ENCODE peak calls at places on chromosomes 11 and 22, in ten cellular contexts. One of them, this sample, is unnamed.

GRCh38 chr11:1927151-1928037 is 7.9 kb downstream of the TNNT3 start:
- DNase-seq in effector memory CD4-positive, alpha-beta T cell: no peak
- DNase-seq in hepatic stellate cell: no peak
- DNase-seq in HTR-8/SVneo: no peak
- DNase-seq in stimulated activated effector memory CD8-positive, alpha-beta T cell treated with anti-CD3 and anti-CD28 coated beads, Interleukin-12 subunit alpha, Interleukin-12 subunit beta, amount 100 ng/mL, for 72 hours: no peak
- DNase-seq in IMR-90: no peak
- DNase-seq in naive thymus-derived CD8-positive, alpha-beta T cell: no peak
- DNase-seq in left lung: no peak
- DNase-seq in KG1: no peak
- DNase-seq in progenitor cell of endocrine pancreas: no peak
- DNase-seq in this sample: no peak

GRCh38 chr11:127492025-127492424 is 491.5 kb upstream of the KIRREL3 start:
- DNase-seq in progenitor cell of endocrine pancreas: no peak
- DNase-seq in left lung: no peak
- DNase-seq in hepatic stellate cell: no peak
- DNase-seq in naive thymus-derived CD8-positive, alpha-beta T cell: no peak
- DNase-seq in effector memory CD4-positive, alpha-beta T cell: no peak
- DNase-seq in KG1: no peak
- DNase-seq in HTR-8/SVneo: no peak
- DNase-seq in IMR-90: no peak
- DNase-seq in stimulated activated effector memory CD8-positive, alpha-beta T cell treated with anti-CD3 and anti-CD28 coated beads, Interleukin-12 subunit alpha, Interleukin-12 subunit beta, amount 100 ng/mL, for 72 hours: no peak
- DNase-seq in this sample: no peak

GRCh38 chr11:12963789-12964536 is 45.2 kb upstream of the RASSF10 start:
- DNase-seq in KG1: peak
- DNase-seq in hepatic stellate cell: peak
- DNase-seq in IMR-90: peak
- DNase-seq in stimulated activated effector memory CD8-positive, alpha-beta T cell treated with anti-CD3 and anti-CD28 coated beads, Interleukin-12 subunit alpha, Interleukin-12 subunit beta, amount 100 ng/mL, for 72 hours: peak
- DNase-seq in naive thymus-derived CD8-positive, alpha-beta T cell: peak
- DNase-seq in progenitor cell of endocrine pancreas: peak
- DNase-seq in HTR-8/SVneo: peak
- DNase-seq in effector memory CD4-positive, alpha-beta T cell: peak
- DNase-seq in left lung: peak
- DNase-seq in this sample: peak

GRCh38 chr11:128764617-128765095 is 70.8 kb downstream of the FLI1 start:
- DNase-seq in stimulated activated effector memory CD8-positive, alpha-beta T cell treated with anti-CD3 and anti-CD28 coated beads, Interleukin-12 subunit alpha, Interleukin-12 subunit beta, amount 100 ng/mL, for 72 hours: no peak
- DNase-seq in naive thymus-derived CD8-positive, alpha-beta T cell: no peak
- DNase-seq in progenitor cell of endocrine pancreas: no peak
- DNase-seq in IMR-90: no peak
- DNase-seq in left lung: peak
- DNase-seq in hepatic stellate cell: no peak
- DNase-seq in KG1: no peak
- DNase-seq in HTR-8/SVneo: no peak
- DNase-seq in effector memory CD4-positive, alpha-beta T cell: no peak
- DNase-seq in this sample: no peak

GRCh38 chr22:32448980-32449379 is 15.3 kb downstream of the BPIFC start:
- DNase-seq in naive thymus-derived CD8-positive, alpha-beta T cell: no peak
- DNase-seq in progenitor cell of endocrine pancreas: no peak
- DNase-seq in IMR-90: no peak
- DNase-seq in left lung: peak
- DNase-seq in HTR-8/SVneo: no peak
- DNase-seq in hepatic stellate cell: no peak
- DNase-seq in effector memory CD4-positive, alpha-beta T cell: no peak
- DNase-seq in stimulated activated effector memory CD8-positive, alpha-beta T cell treated with anti-CD3 and anti-CD28 coated beads, Interleukin-12 subunit alpha, Interleukin-12 subunit beta, amount 100 ng/mL, for 72 hours: no peak
- DNase-seq in KG1: no peak
- DNase-seq in this sample: no peak

GRCh38 chr11:22634897-22635629 is 9.4 kb upstream of the FANCF start:
- DNase-seq in HTR-8/SVneo: no peak
- DNase-seq in KG1: no peak
- DNase-seq in hepatic stellate cell: no peak
- DNase-seq in stimulated activated effector memory CD8-positive, alpha-beta T cell treated with anti-CD3 and anti-CD28 coated beads, Interleukin-12 subunit alpha, Interleukin-12 subunit beta, amount 100 ng/mL, for 72 hours: no peak
- DNase-seq in left lung: no peak
- DNase-seq in naive thymus-derived CD8-positive, alpha-beta T cell: no peak
- DNase-seq in progenitor cell of endocrine pancreas: no peak
- DNase-seq in IMR-90: peak
- DNase-seq in effector memory CD4-positive, alpha-beta T cell: no peak
- DNase-seq in this sample: no peak

GRCh38 chr11:123221074-123221473 is 26.0 kb upstream of the CLMP start:
- DNase-seq in progenitor cell of endocrine pancreas: no peak
- DNase-seq in effector memory CD4-positive, alpha-beta T cell: no peak
- DNase-seq in IMR-90: no peak
- DNase-seq in left lung: no peak
- DNase-seq in KG1: no peak
- DNase-seq in HTR-8/SVneo: no peak
- DNase-seq in stimulated activated effector memory CD8-positive, alpha-beta T cell treated with anti-CD3 and anti-CD28 coated beads, Interleukin-12 subunit alpha, Interleukin-12 subunit beta, amount 100 ng/mL, for 72 hours: no peak
- DNase-seq in hepatic stellate cell: no peak
- DNase-seq in naive thymus-derived CD8-positive, alpha-beta T cell: no peak
- DNase-seq in this sample: no peak

GRCh38 chr11:18091731-18092130 is 14.2 kb downstream of the SAAL1 start:
- DNase-seq in effector memory CD4-positive, alpha-beta T cell: no peak
- DNase-seq in progenitor cell of endocrine pancreas: no peak
- DNase-seq in left lung: no peak
- DNase-seq in hepatic stellate cell: no peak
- DNase-seq in IMR-90: peak
- DNase-seq in KG1: no peak
- DNase-seq in HTR-8/SVneo: no peak
- DNase-seq in stimulated activated effector memory CD8-positive, alpha-beta T cell treated with anti-CD3 and anti-CD28 coated beads, Interleukin-12 subunit alpha, Interleukin-12 subunit beta, amount 100 ng/mL, for 72 hours: no peak
- DNase-seq in naive thymus-derived CD8-positive, alpha-beta T cell: no peak
- DNase-seq in this sample: no peak

GRCh38 chr11:123681007-123681406 is 26.6 kb upstream of the SCN3B start:
- DNase-seq in stimulated activated effector memory CD8-positive, alpha-beta T cell treated with anti-CD3 and anti-CD28 coated beads, Interleukin-12 subunit alpha, Interleukin-12 subunit beta, amount 100 ng/mL, for 72 hours: no peak
- DNase-seq in left lung: no peak
- DNase-seq in IMR-90: no peak
- DNase-seq in progenitor cell of endocrine pancreas: no peak
- DNase-seq in effector memory CD4-positive, alpha-beta T cell: no peak
- DNase-seq in KG1: no peak
- DNase-seq in naive thymus-derived CD8-positive, alpha-beta T cell: peak
- DNase-seq in hepatic stellate cell: no peak
- DNase-seq in HTR-8/SVneo: no peak
- DNase-seq in this sample: no peak

GRCh38 chr11:66559141-66559861 is 9.1 kb downstream of the CTSF start:
- DNase-seq in left lung: no peak
- DNase-seq in progenitor cell of endocrine pancreas: no peak
- DNase-seq in KG1: no peak
- DNase-seq in hepatic stellate cell: no peak
- DNase-seq in effector memory CD4-positive, alpha-beta T cell: no peak
- DNase-seq in naive thymus-derived CD8-positive, alpha-beta T cell: no peak
- DNase-seq in stimulated activated effector memory CD8-positive, alpha-beta T cell treated with anti-CD3 and anti-CD28 coated beads, Interleukin-12 subunit alpha, Interleukin-12 subunit beta, amount 100 ng/mL, for 72 hours: no peak
- DNase-seq in HTR-8/SVneo: no peak
- DNase-seq in IMR-90: no peak
- DNase-seq in this sample: no peak

GRCh38 chr11:23725752-23726151 is 771.1 kb upstream of the LUZP2 start:
- DNase-seq in effector memory CD4-positive, alpha-beta T cell: no peak
- DNase-seq in HTR-8/SVneo: no peak
- DNase-seq in progenitor cell of endocrine pancreas: no peak
- DNase-seq in IMR-90: no peak
- DNase-seq in KG1: no peak
- DNase-seq in hepatic stellate cell: no peak
- DNase-seq in naive thymus-derived CD8-positive, alpha-beta T cell: no peak
- DNase-seq in stimulated activated effector memory CD8-positive, alpha-beta T cell treated with anti-CD3 and anti-CD28 coated beads, Interleukin-12 subunit alpha, Interleukin-12 subunit beta, amount 100 ng/mL, for 72 hours: no peak
- DNase-seq in left lung: no peak
- DNase-seq in this sample: no peak

GRCh38 chr11:102416974-102417373 is 35.6 kb downstream of the TMEM123 start:
- DNase-seq in left lung: no peak
- DNase-seq in IMR-90: no peak
- DNase-seq in stimulated activated effector memory CD8-positive, alpha-beta T cell treated with anti-CD3 and anti-CD28 coated beads, Interleukin-12 subunit alpha, Interleukin-12 subunit beta, amount 100 ng/mL, for 72 hours: no peak
- DNase-seq in KG1: no peak
- DNase-seq in effector memory CD4-positive, alpha-beta T cell: no peak
- DNase-seq in naive thymus-derived CD8-positive, alpha-beta T cell: no peak
- DNase-seq in progenitor cell of endocrine pancreas: no peak
- DNase-seq in HTR-8/SVneo: no peak
- DNase-seq in hepatic stellate cell: no peak
- DNase-seq in this sample: no peak

GRCh38 chr11:122863704-122864326 is 18.7 kb upstream of the JHY start:
- DNase-seq in left lung: peak
- DNase-seq in IMR-90: peak
- DNase-seq in progenitor cell of endocrine pancreas: no peak
- DNase-seq in hepatic stellate cell: peak
- DNase-seq in naive thymus-derived CD8-positive, alpha-beta T cell: peak
- DNase-seq in KG1: peak
- DNase-seq in stimulated activated effector memory CD8-positive, alpha-beta T cell treated with anti-CD3 and anti-CD28 coated beads, Interleukin-12 subunit alpha, Interleukin-12 subunit beta, amount 100 ng/mL, for 72 hours: no peak
- DNase-seq in HTR-8/SVneo: peak
- DNase-seq in effector memory CD4-positive, alpha-beta T cell: no peak
- DNase-seq in this sample: peak

GRCh38 chr11:69936750-69937149 is 117.5 kb upstream of the FGF3 start:
- DNase-seq in progenitor cell of endocrine pancreas: no peak
- DNase-seq in hepatic stellate cell: no peak
- DNase-seq in naive thymus-derived CD8-positive, alpha-beta T cell: no peak
- DNase-seq in effector memory CD4-positive, alpha-beta T cell: no peak
- DNase-seq in left lung: no peak
- DNase-seq in HTR-8/SVneo: no peak
- DNase-seq in IMR-90: no peak
- DNase-seq in KG1: no peak
- DNase-seq in stimulated activated effector memory CD8-positive, alpha-beta T cell treated with anti-CD3 and anti-CD28 coated beads, Interleukin-12 subunit alpha, Interleukin-12 subunit beta, amount 100 ng/mL, for 72 hours: no peak
- DNase-seq in this sample: no peak

GRCh38 chr11:28529540-28530410 is 421.6 kb downstream of the METTL15 start:
- DNase-seq in IMR-90: peak
- DNase-seq in effector memory CD4-positive, alpha-beta T cell: no peak
- DNase-seq in KG1: peak
- DNase-seq in stimulated activated effector memory CD8-positive, alpha-beta T cell treated with anti-CD3 and anti-CD28 coated beads, Interleukin-12 subunit alpha, Interleukin-12 subunit beta, amount 100 ng/mL, for 72 hours: no peak
- DNase-seq in HTR-8/SVneo: no peak
- DNase-seq in left lung: no peak
- DNase-seq in progenitor cell of endocrine pancreas: no peak
- DNase-seq in naive thymus-derived CD8-positive, alpha-beta T cell: no peak
- DNase-seq in hepatic stellate cell: peak
- DNase-seq in this sample: no peak

GRCh38 chr11:47856186-47856585 is 8.0 kb upstream of the NUP160 start:
- DNase-seq in stimulated activated effector memory CD8-positive, alpha-beta T cell treated with anti-CD3 and anti-CD28 coated beads, Interleukin-12 subunit alpha, Interleukin-12 subunit beta, amount 100 ng/mL, for 72 hours: no peak
- DNase-seq in HTR-8/SVneo: no peak
- DNase-seq in progenitor cell of endocrine pancreas: no peak
- DNase-seq in naive thymus-derived CD8-positive, alpha-beta T cell: no peak
- DNase-seq in hepatic stellate cell: no peak
- DNase-seq in left lung: no peak
- DNase-seq in IMR-90: peak
- DNase-seq in effector memory CD4-positive, alpha-beta T cell: no peak
- DNase-seq in KG1: no peak
- DNase-seq in this sample: peak

GRCh38 chr11:79097279-79097875 is 343.5 kb downstream of the TENM4 start:
- DNase-seq in hepatic stellate cell: no peak
- DNase-seq in IMR-90: no peak
- DNase-seq in progenitor cell of endocrine pancreas: no peak
- DNase-seq in effector memory CD4-positive, alpha-beta T cell: no peak
- DNase-seq in stimulated activated effector memory CD8-positive, alpha-beta T cell treated with anti-CD3 and anti-CD28 coated beads, Interleukin-12 subunit alpha, Interleukin-12 subunit beta, amount 100 ng/mL, for 72 hours: no peak
- DNase-seq in KG1: no peak
- DNase-seq in HTR-8/SVneo: no peak
- DNase-seq in left lung: no peak
- DNase-seq in naive thymus-derived CD8-positive, alpha-beta T cell: no peak
- DNase-seq in this sample: no peak

GRCh38 chr11:69654660-69655478 is 13.9 kb downstream of the CCND1 start:
- DNase-seq in left lung: no peak
- DNase-seq in HTR-8/SVneo: no peak
- DNase-seq in progenitor cell of endocrine pancreas: no peak
- DNase-seq in IMR-90: peak
- DNase-seq in KG1: no peak
- DNase-seq in stimulated activated effector memory CD8-positive, alpha-beta T cell treated with anti-CD3 and anti-CD28 coated beads, Interleukin-12 subunit alpha, Interleukin-12 subunit beta, amount 100 ng/mL, for 72 hours: no peak
- DNase-seq in hepatic stellate cell: peak
- DNase-seq in effector memory CD4-positive, alpha-beta T cell: no peak
- DNase-seq in naive thymus-derived CD8-positive, alpha-beta T cell: no peak
- DNase-seq in this sample: peak

GRCh38 chr11:65791719-65792213 is 4.9 kb downstream of the OVOL1 start:
- DNase-seq in left lung: peak
- DNase-seq in KG1: no peak
- DNase-seq in stimulated activated effector memory CD8-positive, alpha-beta T cell treated with anti-CD3 and anti-CD28 coated beads, Interleukin-12 subunit alpha, Interleukin-12 subunit beta, amount 100 ng/mL, for 72 hours: peak
- DNase-seq in hepatic stellate cell: no peak
- DNase-seq in progenitor cell of endocrine pancreas: no peak
- DNase-seq in effector memory CD4-positive, alpha-beta T cell: no peak
- DNase-seq in HTR-8/SVneo: no peak
- DNase-seq in IMR-90: no peak
- DNase-seq in naive thymus-derived CD8-positive, alpha-beta T cell: no peak
- DNase-seq in this sample: no peak

GRCh38 chr22:22684605-22685561 is 40.5 kb downstream of the GGTLC2 start:
- DNase-seq in naive thymus-derived CD8-positive, alpha-beta T cell: no peak
- DNase-seq in left lung: no peak
- DNase-seq in effector memory CD4-positive, alpha-beta T cell: no peak
- DNase-seq in IMR-90: peak
- DNase-seq in HTR-8/SVneo: no peak
- DNase-seq in stimulated activated effector memory CD8-positive, alpha-beta T cell treated with anti-CD3 and anti-CD28 coated beads, Interleukin-12 subunit alpha, Interleukin-12 subunit beta, amount 100 ng/mL, for 72 hours: no peak
- DNase-seq in progenitor cell of endocrine pancreas: peak
- DNase-seq in hepatic stellate cell: no peak
- DNase-seq in KG1: no peak
- DNase-seq in this sample: no peak

GRCh38 chr11:1298695-1299492 is 10.5 kb downstream of the TOLLIP start:
- DNase-seq in HTR-8/SVneo: peak
- DNase-seq in left lung: peak
- DNase-seq in effector memory CD4-positive, alpha-beta T cell: no peak
- DNase-seq in naive thymus-derived CD8-positive, alpha-beta T cell: no peak
- DNase-seq in progenitor cell of endocrine pancreas: no peak
- DNase-seq in KG1: no peak
- DNase-seq in IMR-90: peak
- DNase-seq in stimulated activated effector memory CD8-positive, alpha-beta T cell treated with anti-CD3 and anti-CD28 coated beads, Interleukin-12 subunit alpha, Interleukin-12 subunit beta, amount 100 ng/mL, for 72 hours: no peak
- DNase-seq in hepatic stellate cell: peak
- DNase-seq in this sample: peak